ENCODE peak calls at places on chromosomes 7 and 10, in ten cellular contexts. B is AG10803, X is hepatocyte, L is lower leg skin, S is tibial artery, Y is WERI-Rb-1, D is uterus, W is OCI-LY7, F is K562, K is HCT116. C is an unnamed sample.

GRCh38 chr7:155360495-155361362 is 63.1 kb downstream of the INSIG1 start:
- DNase-seq in B (no peak), X (no peak), L (no peak), S (peak; percentile 8), Y (no peak), D (no peak), W (peak; percentile 50), F (no peak), K (no peak), C (no peak)

GRCh38 chr10:97843296-97843671 is 6.4 kb upstream of the GOLGA7B start:
- DNase-seq in B (no peak), X (no peak), L (no peak), S (no peak), Y (no peak), D (no peak), W (no peak), F (no peak), K (no peak), C (no peak)

GRCh38 chr10:27626821-27627359 is 118.7 kb downstream of the MKX start:
- DNase-seq in B (no peak), X (no peak), L (no peak), S (peak; percentile 41), Y (no peak), D (no peak), W (no peak), F (no peak), K (no peak), C (peak; percentile 5)

GRCh38 chr10:114634607-114634974 is 23.5 kb downstream of the ABLIM1 start:
- DNase-seq in B (peak; percentile 90), X (peak; percentile 89), L (peak; percentile 94), S (peak; percentile 90), Y (no peak), D (peak; percentile 77), W (no peak), F (peak; percentile 52), K (peak; percentile 58), C (no peak)

GRCh38 chr7:93327006-93327633 is 95.0 kb downstream of the VPS50 start:
- DNase-seq in B (peak; percentile 92), X (no peak), L (no peak), S (no peak), Y (no peak), D (no peak), W (no peak), F (no peak), K (peak; percentile 15), C (no peak)

GRCh38 chr7:31192996-31193395 is 140.9 kb downstream of the ADCYAP1R1 start:
- DNase-seq in B (peak; percentile 30), X (peak; percentile 84), L (no peak), S (no peak), Y (peak; percentile 85), D (no peak), W (no peak), F (peak; percentile 63), K (peak; percentile 36), C (peak; percentile 20)

GRCh38 chr10:29807407-29807806 is 172.6 kb upstream of the SVIL start:
- DNase-seq in B (peak; percentile 74), X (no peak), L (no peak), S (no peak), Y (no peak), D (no peak), W (no peak), F (no peak), K (no peak), C (no peak)

GRCh38 chr7:84314263-84314662 is 119.7 kb upstream of the SEMA3A start:
- DNase-seq in B (no peak), X (no peak), L (no peak), S (no peak), Y (no peak), D (no peak), W (no peak), F (no peak), K (no peak), C (no peak)

GRCh38 chr10:99661370-99661749 is 2.1 kb downstream of the ENTPD7 start:
- DNase-seq in B (peak; percentile 89), X (peak; percentile 26), L (no peak), S (no peak), Y (no peak), D (no peak), W (no peak), F (no peak), K (no peak), C (no peak)

GRCh38 chr10:107914450-107915276 is 750.2 kb upstream of the SORCS1 start:
- DNase-seq in B (peak; percentile 3), X (peak; percentile 50), L (no peak), S (no peak), Y (peak; percentile 68), D (no peak), W (no peak), F (no peak), K (no peak), C (no peak)

GRCh38 chr10:129670124-129670523 is 203.1 kb downstream of the MGMT start:
- DNase-seq in B (no peak), X (no peak), L (no peak), S (no peak), Y (no peak), D (no peak), W (no peak), F (no peak), K (no peak), C (no peak)
- H3K4me3 ChIP-seq in B (no peak overlapping the region), X (no peak overlapping the region), L (no peak overlapping the region), S (no peak overlapping the region), Y (no peak overlapping the region), D (no peak overlapping the region), W (no peak overlapping the region), F (no peak overlapping the region), K (no peak overlapping the region), C (no peak overlapping the region)

GRCh38 chr7:55517191-55517633 is 55.1 kb downstream of the VOPP1 start:
- DNase-seq in B (no peak), X (no peak), L (no peak), S (no peak), Y (no peak), D (no peak), W (no peak), F (no peak), K (no peak), C (peak; percentile 88)

GRCh38 chr7:55514546-55515265 is 57.6 kb downstream of the VOPP1 start:
- DNase-seq in B (no peak), X (no peak), L (no peak), S (no peak), Y (no peak), D (no peak), W (no peak), F (no peak), K (no peak), C (peak; percentile 64)

GRCh38 chr7:55513849-55514248 is 58.5 kb downstream of the VOPP1 start:
- DNase-seq in B (no peak), X (no peak), L (no peak), S (no peak), Y (no peak), D (no peak), W (no peak), F (no peak), K (no peak), C (peak; percentile 71)

GRCh38 chr7:55516399-55516798 is 55.9 kb downstream of the VOPP1 start:
- DNase-seq in B (no peak), X (no peak), L (no peak), S (no peak), Y (no peak), D (no peak), W (peak; percentile 31), F (no peak), K (no peak), C (peak; percentile 53)

GRCh38 chr7:55515569-55516279 is 56.6 kb downstream of the VOPP1 start:
- DNase-seq in B (no peak), X (no peak), L (no peak), S (no peak), Y (no peak), D (no peak), W (peak; percentile 58), F (no peak), K (no peak), C (peak; percentile 87)
- H3K4me3 ChIP-seq in B (no peak overlapping the region), X (no peak overlapping the region), L (no peak overlapping the region), S (no peak overlapping the region), Y (no peak overlapping the region), D (no peak overlapping the region), W (peak overlapping the region; percentile 38), F (no peak overlapping the region), K (no peak overlapping the region), C (peak overlapping the region; percentile 74)

GRCh38 chr7:100467638-100468373 is 3.7 kb upstream of the SPACDR start:
- DNase-seq in B (no peak), X (no peak), L (no peak), S (no peak), Y (no peak), D (no peak), W (no peak), F (no peak), K (no peak), C (no peak)

GRCh38 chr7:100465299-100465698 is 1.2 kb upstream of the SPACDR start:
- DNase-seq in B (peak; percentile 33), X (no peak), L (no peak), S (no peak), Y (no peak), D (no peak), W (no peak), F (no peak), K (no peak), C (no peak)

GRCh38 chr7:100465702-100466311 is 1.7 kb upstream of the SPACDR start:
- DNase-seq in B (peak; percentile 72), X (peak; percentile 83), L (no peak), S (peak; percentile 78), Y (peak; percentile 71), D (peak; percentile 73), W (peak; percentile 22), F (peak; percentile 80), K (no peak), C (no peak)

GRCh38 chr7:100464791-100465190 is 731 bp upstream of the SPACDR start:
- DNase-seq in B (no peak), X (no peak), L (no peak), S (no peak), Y (no peak), D (no peak), W (no peak), F (no peak), K (no peak), C (no peak)

DNA sequence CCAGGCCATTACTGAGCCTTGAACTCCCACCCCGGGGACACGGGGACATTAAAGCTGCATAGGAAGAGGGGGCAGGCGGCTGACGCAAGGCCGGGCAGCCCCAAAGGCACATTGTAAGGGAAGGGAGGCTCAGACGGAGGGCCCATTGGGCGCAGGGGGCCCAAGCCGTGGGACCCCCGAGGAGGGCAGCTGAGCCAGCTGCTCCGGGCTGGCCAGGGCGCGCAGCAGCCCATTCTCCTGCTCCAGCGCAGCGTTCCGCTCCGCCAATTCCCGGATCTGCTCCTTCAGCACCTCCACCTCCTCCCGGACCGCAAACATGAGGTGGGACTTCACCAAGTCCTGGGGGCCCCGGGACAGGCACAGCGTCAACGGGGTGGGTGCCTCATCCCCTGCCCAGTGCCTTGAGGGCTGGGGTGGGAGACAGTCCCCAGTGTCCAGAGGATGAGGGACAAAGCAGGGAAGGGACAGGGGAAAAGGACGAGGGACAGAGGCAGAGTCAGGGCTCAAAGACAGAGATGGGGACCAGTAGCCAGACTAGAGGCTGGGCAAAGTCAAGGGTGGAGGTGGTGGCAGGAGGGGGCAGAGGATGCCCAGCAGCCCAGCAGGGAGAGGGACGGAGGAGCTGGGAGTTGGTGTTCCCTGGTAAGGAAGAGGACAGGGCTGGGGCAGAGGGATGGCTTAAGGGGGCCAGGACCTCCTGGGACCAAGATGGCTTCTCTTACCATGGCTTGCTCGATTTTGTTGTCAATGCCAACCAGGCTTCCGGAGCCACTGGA is 3.0 kb upstream of the SPACDR start:
- DNase-seq in B (no peak), X (no peak), L (no peak), S (no peak), Y (no peak), D (no peak), W (no peak), F (no peak), K (no peak), C (no peak)
- H3K4me3 ChIP-seq in B (no peak overlapping the region), X (no peak overlapping the region), L (no peak overlapping the region), S (no peak overlapping the region), Y (no peak overlapping the region), D (no peak overlapping the region), W (no peak overlapping the region), F (no peak overlapping the region), K (no peak overlapping the region), C (no peak overlapping the region)

GRCh38 chr7:116970148-116970910 is 17.0 kb downstream of the ST7 start:
- DNase-seq in B (no peak), X (no peak), L (no peak), S (no peak), Y (no peak), D (no peak), W (no peak), F (peak; percentile 37), K (no peak), C (peak; percentile 46)
- H3K4me3 ChIP-seq in B (no peak overlapping the region), X (no peak overlapping the region), L (no peak overlapping the region), S (no peak overlapping the region), Y (no peak overlapping the region), D (no peak overlapping the region), W (no peak overlapping the region), F (no peak overlapping the region), K (no peak overlapping the region), C (no peak overlapping the region)